ENCODE peak calls at places on chromosomes 11 and 22, in five cellular contexts. B, X, V, L and E are unnamed samples.

GRCh38 chr11:17479284-17480214 is 2.9 kb upstream of the ABCC8 start:
- DNase-seq in X (peak; percentile 19), V (peak; percentile 49), B (peak; percentile 31), L (no peak), E (peak; percentile 29)

GRCh38 chr22:43173566-43173965 is 13.4 kb downstream of the TTLL12 start:
- DNase-seq in V (no peak), X (no peak), B (no peak), L (no peak), E (no peak)

GRCh38 chr11:115324569-115325432 is 179.4 kb downstream of the CADM1 start:
- DNase-seq in V (no peak), B (peak; percentile 54), L (peak; percentile 87), X (peak; percentile 63), E (peak; percentile 75)

GRCh38 chr22:28953399-28953798 is 70.0 kb downstream of the ZNRF3 start:
- DNase-seq in L (no peak), B (no peak), V (no peak), X (no peak), E (no peak)

GRCh38 chr11:6202036-6202435 is 3.0 kb downstream of the OR52W1 start:
- DNase-seq in B (no peak), V (no peak), X (peak; percentile 37), L (no peak), E (no peak)

GRCh38 chr11:2982214-2982613 is 9.9 kb downstream of the NAP1L4 start:
- DNase-seq in V (no peak), X (no peak), B (no peak), L (no peak), E (no peak)

GRCh38 chr22:27241430-27242110 is 560.0 kb downstream of the MN1 start:
- DNase-seq in V (no peak), L (no peak), B (no peak), X (peak; percentile 32), E (no peak)

GRCh38 chr22:50581031-50581949 is 1.4 kb downstream of the CHKB start:
- DNase-seq in V (no peak), B (no peak), X (peak; percentile 26), L (no peak), E (no peak)

GRCh38 chr11:44536779-44537516 is 28.5 kb upstream of the CD82 start:
- DNase-seq in V (no peak), X (no peak), B (no peak), L (no peak), E (no peak)

GRCh38 chr11:70471254-70471653 is 72.9 kb downstream of the CTTN start:
- DNase-seq in L (peak; percentile 34), X (peak; percentile 29), B (peak; percentile 66), V (peak; percentile 23), E (peak; percentile 80)

GRCh38 chr11:115672999-115673411 is 168.8 kb upstream of the CADM1 start:
- DNase-seq in X (peak; percentile 35), L (no peak), V (no peak), B (no peak), E (no peak)

GRCh38 chr11:7115775-7116174 is 27.0 kb downstream of the RBMXL2 start:
- DNase-seq in V (no peak), B (no peak), X (no peak), L (no peak), E (no peak)

GRCh38 chr11:2360081-2360642 is 16.9 kb upstream of the CD81 start:
- DNase-seq in X (no peak), L (no peak), B (no peak), V (no peak), E (no peak)

GRCh38 chr11:71504526-71504925 is 22.5 kb upstream of the KRTAP5-7 start:
- DNase-seq in L (no peak), X (no peak), B (no peak), V (no peak), E (no peak)

GRCh38 chr22:24681236-24681635 is 78.2 kb downstream of the GGT1 start:
- DNase-seq in L (no peak), X (no peak), B (peak; percentile 35), V (no peak), E (no peak)

GRCh38 chr22:27786253-27786898 is 15.2 kb downstream of the MN1 start:
- DNase-seq in V (no peak), B (no peak), X (no peak), L (no peak), E (no peak)

GRCh38 chr22:33811686-33812085 is 108.6 kb downstream of the LARGE1 start:
- DNase-seq in L (no peak), X (peak; percentile 94), B (no peak), V (no peak), E (no peak)

GRCh38 chr11:131868769-131869482 is 498.5 kb downstream of the NTM start:
- DNase-seq in X (no peak), B (no peak), L (no peak), V (no peak), E (no peak)

GRCh38 chr11:2576116-2576515 is 123.7 kb downstream of the KCNQ1OT1 start:
- DNase-seq in V (no peak), B (no peak), L (no peak), X (no peak), E (no peak)

GRCh38 chr11:47775240-47775869 is 8.2 kb upstream of the FNBP4 start:
- DNase-seq in V (no peak), B (no peak), L (no peak), X (no peak), E (no peak)

GRCh38 chr11:69645801-69646492 is 5.0 kb downstream of the CCND1 start:
- DNase-seq in L (no peak), X (peak; percentile 23), V (no peak), B (no peak), E (no peak)

GRCh38 chr11:118314985-118315384 is 10.5 kb downstream of the CD3E start:
- DNase-seq in X (no peak), B (peak; percentile 80), L (no peak), V (no peak), E (peak; percentile 56)

GRCh38 chr11:72745925-72746550 is 6.2 kb downstream of the ARAP1 start:
- DNase-seq in V (no peak), B (no peak), L (no peak), X (no peak), E (no peak)

GRCh38 chr11:67639438-67639859 is at the start of gene TBX10:
- DNase-seq in V (no peak), B (no peak), L (no peak), X (no peak), E (no peak)

GRCh38 chr11:123166095-123166559 is 28.9 kb downstream of the CLMP start:
- DNase-seq in V (no peak), X (peak; percentile 61), B (peak; percentile 57), L (no peak), E (peak; percentile 57)

GRCh38 chr11:114399903-114400221 is 449 bp downstream of the C11orf71 start:
- DNase-seq in X (peak; percentile 79), B (no peak), V (no peak), L (peak; percentile 48), E (peak; percentile 72)

GRCh38 chr22:43783777-43784176 is 28.3 kb downstream of the EFCAB6 start:
- DNase-seq in L (no peak), X (peak; percentile 14), B (peak; percentile 2), V (peak; percentile 7), E (peak; percentile 54)

GRCh38 chr11:60959445-60959844 is 7.5 kb upstream of the SLC15A3 start:
- DNase-seq in X (no peak), V (no peak), L (no peak), B (no peak), E (no peak)

GRCh38 chr11:64246874-64247728 is at the start of gene PPP1R14B:
- DNase-seq in X (peak; percentile 94), L (peak; percentile 83), B (peak; percentile 91), V (no peak), E (peak; percentile 93)

GRCh38 chr11:61258546-61258945 is 17.6 kb downstream of the PGA5 start:
- DNase-seq in V (no peak), B (no peak), X (no peak), L (no peak), E (no peak)

GRCh38 chr22:37018815-37019308 is 385 bp downstream of the TST start:
- DNase-seq in L (no peak), B (peak; percentile 32), X (peak; percentile 57), V (no peak), E (no peak)

GRCh38 chr11:117584056-117584830 is 212.8 kb downstream of the DSCAML1 start:
- DNase-seq in L (no peak), X (peak; percentile 64), V (no peak), B (no peak), E (peak; percentile 62)

GRCh38 chr11:47137476-47137875 is 39.2 kb downstream of the ARFGAP2 start:
- DNase-seq in B (no peak), V (no peak), X (no peak), L (no peak), E (no peak)

GRCh38 chr11:39461065-39461464 is 1998.4 kb downstream of the LRRC4C start:
- DNase-seq in L (no peak), X (no peak), B (no peak), V (no peak), E (no peak)

GRCh38 chr22:39313258-39314001 is 6.0 kb downstream of the RPL3 start:
- DNase-seq in X (no peak), B (no peak), V (no peak), L (no peak), E (no peak)

GRCh38 chr11:33540946-33541915 is 159.4 kb downstream of the C11orf91 start:
- DNase-seq in L (peak; percentile 93), B (no peak), V (no peak), X (no peak), E (no peak)
- H3K9ac ChIP-seq in L (peak overlapping the region; percentile 51), B (no peak overlapping the region), V (no peak overlapping the region), X (no peak overlapping the region), E (no peak overlapping the region)

GRCh38 chr11:504994-505344 is 2.1 kb downstream of the RNH1 start:
- DNase-seq in V (no peak), L (no peak), X (no peak), B (peak; percentile 24), E (no peak)
- H3K4me3 ChIP-seq in V (peak overlapping the region; percentile 98), L (no peak overlapping the region), X (peak overlapping the region; percentile 96), B (peak overlapping the region; percentile 88), E (peak overlapping the region; percentile 99)

GRCh38 chr11:132898021-132898420 is 634.3 kb downstream of the OPCML start:
- DNase-seq in X (no peak), L (no peak), V (no peak), B (no peak), E (no peak)
- H3K9me2 ChIP-seq in X (no peaks in the 10 kb centered on the region), L (no peaks in the 10 kb centered on the region), V (no peaks in the 10 kb centered on the region), B (no peaks in the 10 kb centered on the region), E (no peaks in the 10 kb centered on the region)

GRCh38 chr11:924406-925157 is 1.1 kb upstream of the AP2A2 start:
- DNase-seq in L (no peak), B (no peak), X (no peak), V (no peak), E (no peak)
- H3K9ac ChIP-seq in L (no peak overlapping the region), B (no peak overlapping the region), X (no peak overlapping the region), V (no peak overlapping the region), E (no peak overlapping the region)

DNA sequence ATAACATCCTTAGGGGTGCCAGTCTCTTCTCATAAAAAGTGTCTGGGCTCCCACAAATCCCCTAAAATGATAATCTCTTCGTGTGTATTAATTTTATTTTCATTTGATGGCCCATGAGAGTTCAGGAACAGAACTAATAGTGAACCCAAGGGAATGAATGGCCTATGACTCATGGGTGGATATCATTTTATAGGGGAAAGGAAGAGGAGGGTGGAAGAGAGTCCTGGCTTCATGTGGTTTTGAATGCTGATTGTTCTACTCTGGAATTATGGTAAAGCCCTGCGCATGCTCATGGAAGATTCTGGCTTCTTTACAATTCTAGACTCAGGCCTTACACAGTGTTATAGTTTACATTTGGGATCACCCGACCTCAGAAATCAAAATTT is 35.3 kb downstream of the MAML2 start:
- DNase-seq in B (peak; percentile 98), L (no peak), V (peak; percentile 84), X (peak; percentile 92), E (no peak)
- H3K4me3 ChIP-seq in B (peak overlapping the region; percentile 60), L (no peak overlapping the region), V (peak overlapping the region; percentile 46), X (peak overlapping the region; percentile 66), E (no peak overlapping the region)